ENCODE peak calls at places on chromosomes 2 and 18, in ten cellular contexts. Z is body of pancreas, F is heart right ventricle, O is coronary artery, P is progenitor cell of endocrine pancreas, Y is AG04450, X is HFFc6, T is MCF 10A, N is fibroblast of the aortic adventitia, K is psoas muscle. W is an unnamed sample.

GRCh38 chr2:15081356-15081755 is 448.8 kb downstream of the LRATD1 start:
- DNase-seq in K (no peak), T (no peak), N (no peak), X (no peak), F (no peak), Z (no peak), O (no peak), P (no peak), Y (no peak), W (no peak)

GRCh38 chr18:58716046-58716766 is 44.9 kb downstream of the MALT1 start:
- DNase-seq in O (no peak), K (no peak), P (no peak), Y (no peak), Z (no peak), X (no peak), N (no peak), T (no peak), F (no peak), W (no peak)

GRCh38 chr2:241912021-241912555 is 42.6 kb downstream of the RTP5 start:
- DNase-seq in Y (no peak), O (no peak), Z (peak; percentile 17), N (no peak), F (no peak), K (no peak), P (no peak), X (no peak), T (no peak), W (no peak)

GRCh38 chr18:13242797-13243196 is 24.2 kb downstream of the LDLRAD4 start:
- DNase-seq in X (no peak), Z (no peak), N (no peak), O (peak; percentile 71), Y (no peak), F (no peak), T (no peak), K (no peak), P (no peak), W (no peak)

GRCh38 chr2:112622528-112622849 is 23.2 kb upstream of the SLC20A1 start:
- DNase-seq in F (no peak), P (no peak), O (no peak), Z (no peak), X (peak; percentile 92), Y (peak; percentile 80), N (peak; percentile 99), K (no peak), T (peak; percentile 93), W (no peak)

GRCh38 chr2:235225261-235225660 is 268.6 kb upstream of the AGAP1 start:
- DNase-seq in O (no peak), X (no peak), P (no peak), Z (no peak), T (no peak), N (no peak), K (no peak), Y (no peak), F (no peak), W (no peak)

GRCh38 chr2:235149240-235149641 is 197.4 kb downstream of the SH3BP4 start:
- DNase-seq in P (no peak), T (no peak), F (no peak), Y (no peak), X (no peak), Z (no peak), K (no peak), N (peak; percentile 9), O (no peak), W (no peak)

GRCh38 chr2:111191877-111192276 is 71.2 kb downstream of the BCL2L11 start:
- DNase-seq in N (no peak), O (no peak), Z (no peak), P (no peak), K (no peak), F (no peak), Y (no peak), T (no peak), X (no peak), W (no peak)

GRCh38 chr2:128343459-128343858 is 24.8 kb upstream of the HS6ST1 start:
- DNase-seq in Y (no peak), Z (no peak), N (no peak), F (no peak), P (no peak), O (no peak), X (no peak), T (no peak), K (no peak), W (no peak)

GRCh38 chr2:104444392-104444791 is 409.5 kb upstream of the POU3F3 start:
- DNase-seq in N (no peak), Y (no peak), F (no peak), T (peak; percentile 53), X (no peak), P (no peak), K (no peak), O (no peak), Z (no peak), W (no peak)

GRCh38 chr2:25453199-25453903 is 111.6 kb upstream of the DNMT3A start:
- DNase-seq in Z (no peak), F (no peak), O (no peak), N (peak; percentile 33), K (no peak), X (no peak), P (no peak), T (no peak), Y (no peak), W (no peak)

GRCh38 chr2:11647834-11648600 is 22.0 kb downstream of the NTSR2 start:
- DNase-seq in K (no peak), Y (no peak), N (peak; percentile 8), P (no peak), Z (no peak), O (no peak), X (no peak), F (no peak), T (peak; percentile 27), W (no peak)

GRCh38 chr2:239674101-239674980 is 273.5 kb upstream of the HDAC4 start:
- DNase-seq in O (peak; percentile 64), N (no peak), T (no peak), X (no peak), K (no peak), Y (no peak), Z (no peak), P (no peak), F (no peak), W (no peak)

GRCh38 chr2:6864938-6865345 is 765 bp downstream of the CMPK2 start:
- DNase-seq in Y (no peak), O (no peak), K (peak; percentile 72), Z (peak; percentile 43), F (no peak), P (no peak), N (no peak), T (no peak), X (no peak), W (no peak)

GRCh38 chr18:72675394-72675793 is 131.3 kb upstream of the CBLN2 start:
- DNase-seq in Y (no peak), P (no peak), T (no peak), K (no peak), F (no peak), Z (no peak), N (no peak), X (no peak), O (no peak), W (peak; percentile 43)

GRCh38 chr18:27298215-27298804 is 113.2 kb upstream of the CHST9 start:
- DNase-seq in N (no peak), F (no peak), Z (no peak), K (no peak), X (no peak), P (no peak), O (no peak), Y (no peak), T (peak; percentile 38), W (no peak)

GRCh38 chr2:240468300-240469238 is 33.1 kb downstream of the GPC1 start:
- DNase-seq in K (peak; percentile 57), X (no peak), F (peak; percentile 4), T (no peak), P (peak; percentile 14), N (no peak), Z (no peak), Y (no peak), O (no peak), W (no peak)

GRCh38 chr18:28999711-29000110 is 822.8 kb upstream of the CDH2 start:
- DNase-seq in F (no peak), O (no peak), N (no peak), X (peak; percentile 1), Y (no peak), K (no peak), P (no peak), T (no peak), Z (no peak), W (no peak)

GRCh38 chr18:76412010-76412817 is 82.8 kb downstream of the ZNF516 start:
- DNase-seq in N (peak; percentile 43), P (no peak), F (no peak), O (peak; percentile 63), Y (no peak), Z (no peak), T (no peak), K (no peak), X (peak; percentile 47), W (no peak)

GRCh38 chr2:127174176-127174575 is 45.9 kb downstream of the CYP27C1 start:
- DNase-seq in N (peak; percentile 66), F (peak; percentile 21), X (no peak), K (no peak), O (peak; percentile 57), T (peak; percentile 43), Z (no peak), Y (no peak), P (no peak), W (peak; percentile 29)
- TF ChIP-seq CTCF in N (peak; percentile 65), F (peak; percentile 29), X (peak; percentile 71), K (peak; percentile 44), O (no peak), T (peak; percentile 51), Z (no peak), Y (peak; percentile 48), P (peak; percentile 31), W (no peak)

GRCh38 chr18:52991246-52991645 is 651.2 kb downstream of the DCC start:
- DNase-seq in Z (no peak), T (no peak), K (no peak), Y (no peak), P (no peak), O (no peak), X (no peak), F (no peak), N (no peak), W (no peak)

GRCh38 chr18:52995875-52996274 is 655.9 kb downstream of the DCC start:
- DNase-seq in P (no peak), Y (no peak), K (no peak), X (no peak), T (no peak), O (no peak), F (no peak), Z (no peak), N (no peak), W (no peak)

GRCh38 chr18:52992041-52992440 is 652.0 kb downstream of the DCC start:
- DNase-seq in F (no peak), P (no peak), T (peak; percentile 6), Y (no peak), O (no peak), N (no peak), X (no peak), Z (no peak), K (no peak), W (no peak)
- TF ChIP-seq CTCF in F (peak; percentile 25), P (peak; percentile 40), T (no peak), Y (no peak), O (no peak), N (no peak), X (no peak), Z (no peak), K (no peak), W (no peak)

GRCh38 chr2:86703704-86704370 is 16.3 kb upstream of the RMND5A start:
- DNase-seq in N (peak; percentile 49), Y (no peak), F (peak; percentile 57), P (no peak), O (no peak), T (peak; percentile 89), Z (peak; percentile 72), X (peak; percentile 82), K (peak; percentile 72), W (no peak)
- TF ChIP-seq CTCF in N (no peak), Y (no peak), F (no peak), P (no peak), O (no peak), T (no peak), Z (no peak), X (peak; percentile 28), K (peak; percentile 16), W (no peak)

GRCh38 chr18:56298935-56299334 is 339.5 kb downstream of the TXNL1 start:
- DNase-seq in N (peak; percentile 56), F (no peak), O (no peak), Z (no peak), Y (no peak), P (no peak), X (peak; percentile 52), K (no peak), T (peak; percentile 72), W (no peak)
- TF ChIP-seq CTCF in N (peak; percentile 50), F (no peak), O (no peak), Z (peak; percentile 54), Y (peak; percentile 47), P (peak; percentile 31), X (peak; percentile 70), K (no peak), T (no peak), W (no peak)